ENCODE peak calls at places on chromosomes 3 and 15, in six cellular contexts. F is esophagus muscularis mucosa, W is ovary, H is HepG2, A is HCT116, R is uterus. T is an unnamed sample. For H3K36me3, the result is how much of the 10 kb centered on the place peaks cover.

GRCh38 chr3:134601539-134602439 is 49.0 kb downstream of the KY start:
- DNase-seq in F (peak), W (peak), H (no peak), A (no peak), R (no peak), T (peak)

GRCh38 chr15:43912208-43912607 is 85.4 kb downstream of the WDR76 start:
- DNase-seq in F (no peak), W (no peak), H (no peak), A (no peak), R (no peak), T (no peak)

GRCh38 chr15:62972814-62973213 is 69.7 kb upstream of the TPM1 start:
- DNase-seq in F (no peak), W (no peak), H (no peak), A (no peak), R (no peak), T (no peak)

GRCh38 chr3:107734317-107734716 is 211.6 kb downstream of the BBX start:
- DNase-seq in F (no peak), W (no peak), H (no peak), A (no peak), R (no peak), T (no peak)

GRCh38 chr3:194688207-194688711 is 2.6 kb downstream of the FAM43A start:
- DNase-seq in F (no peak), W (peak), H (peak), A (no peak), R (no peak), T (no peak)

GRCh38 chr3:66398228-66399025 is 102.4 kb downstream of the LRIG1 start:
- DNase-seq in F (no peak), W (no peak), H (no peak), A (no peak), R (no peak), T (no peak)

GRCh38 chr3:181715601-181716340 is 4.0 kb downstream of the SOX2 start:
- DNase-seq in F (peak), W (no peak), H (no peak), A (no peak), R (no peak), T (no peak)

GRCh38 chr3:139199421-139200010 is 144.3 kb upstream of the MRPS22 start:
- DNase-seq in F (no peak), W (no peak), H (no peak), A (no peak), R (no peak), T (no peak)

GRCh38 chr3:103847081-103848062 is 1412.6 kb downstream of the ZPLD1 start:
- DNase-seq in F (no peak), W (no peak), H (peak), A (no peak), R (no peak), T (no peak)

GRCh38 chr15:93929375-93930094 is 301.8 kb upstream of the MCTP2 start:
- DNase-seq in F (no peak), W (peak), H (no peak), A (no peak), R (peak), T (no peak)

GRCh38 chr3:122688996-122689395 is 8.4 kb downstream of the PARP14 start:
- DNase-seq in F (no peak), W (no peak), H (no peak), A (no peak), R (no peak), T (no peak)

GRCh38 chr15:26201177-26201858 is 338.2 kb upstream of the ATP10A start:
- DNase-seq in F (peak), W (no peak), H (no peak), A (no peak), R (no peak), T (no peak)

GRCh38 chr3:16241225-16241624 is 23.5 kb downstream of the DPH3 start:
- DNase-seq in F (no peak), W (no peak), H (no peak), A (no peak), R (no peak), T (no peak)

GRCh38 chr15:101540480-101541239 is 51.2 kb upstream of the PCSK6 start:
- DNase-seq in F (no peak), W (no peak), H (peak), A (no peak), R (no peak), T (no peak)

GRCh38 chr3:190101320-190102117 is 19.2 kb downstream of the P3H2 start:
- DNase-seq in F (no peak), W (no peak), H (no peak), A (no peak), R (no peak), T (no peak)
- H3K4me3 ChIP-seq in F (peak), W (peak), H (no peak), A (no peak), R (peak), T (no peak)

GRCh38 chr3:98514948-98515347 is 7.8 kb downstream of the CLDND1 start:
- DNase-seq in F (no peak), W (no peak), H (no peak), A (no peak), R (no peak), T (no peak)

GRCh38 chr3:98512576-98512975 is 10.1 kb downstream of the CLDND1 start:
- DNase-seq in F (no peak), W (no peak), H (no peak), A (no peak), R (no peak), T (no peak)

GRCh38 chr3:98513136-98513535 is 9.6 kb downstream of the CLDND1 start:
- DNase-seq in F (no peak), W (no peak), H (no peak), A (peak), R (no peak), T (no peak)

GRCh38 chr3:98518816-98519215 is 3.9 kb downstream of the CLDND1 start:
- DNase-seq in F (no peak), W (no peak), H (no peak), A (no peak), R (no peak), T (no peak)

GRCh38 chr3:98513736-98514135 is 9.0 kb downstream of the CLDND1 start:
- DNase-seq in F (no peak), W (no peak), H (no peak), A (no peak), R (no peak), T (no peak)
- TF ChIP-seq POLR2A in F (no peak), W (no peak), H (no peak), A (no peak), R (no peak), T (no peak)

DNA sequence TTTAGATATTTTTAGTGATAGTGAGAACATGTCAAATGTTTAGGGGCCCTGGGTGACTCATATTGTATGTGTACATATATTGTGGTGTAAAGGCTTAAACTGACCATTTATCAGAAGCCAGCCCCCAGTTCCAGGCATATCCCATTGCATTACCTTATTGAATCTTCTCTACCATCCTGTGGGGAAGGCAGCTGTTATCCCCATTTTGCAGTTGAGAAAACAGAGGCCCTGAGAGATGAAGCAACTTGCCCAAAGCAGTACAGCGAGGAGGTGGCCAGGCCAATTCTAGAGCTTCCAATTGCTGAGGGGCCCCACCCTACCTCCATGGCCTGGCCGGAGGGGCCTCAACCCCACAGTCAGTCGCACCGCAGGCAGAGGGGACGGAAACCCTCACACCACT is 47.9 kb downstream of the ZNF710 start:
- DNase-seq in F (no peak), W (no peak), H (no peak), A (no peak), R (no peak), T (no peak)
- H3K36me3 ChIP-seq in F (under half), W (under half), H (under half), A (under half), R (under half), T (under half)

GRCh38 chr3:178203152-178203551 is 333.1 kb upstream of the KCNMB2 start:
- DNase-seq in F (no peak), W (no peak), H (no peak), A (no peak), R (no peak), T (no peak)

GRCh38 chr3:178203650-178204049 is 332.6 kb upstream of the KCNMB2 start:
- DNase-seq in F (no peak), W (no peak), H (no peak), A (no peak), R (no peak), T (no peak)

GRCh38 chr3:178202199-178202598 is 334.0 kb upstream of the KCNMB2 start:
- DNase-seq in F (no peak), W (no peak), H (no peak), A (no peak), R (no peak), T (no peak)

GRCh38 chr3:178205750-178206149 is 330.5 kb upstream of the KCNMB2 start:
- DNase-seq in F (no peak), W (no peak), H (no peak), A (no peak), R (no peak), T (no peak)

DNA sequence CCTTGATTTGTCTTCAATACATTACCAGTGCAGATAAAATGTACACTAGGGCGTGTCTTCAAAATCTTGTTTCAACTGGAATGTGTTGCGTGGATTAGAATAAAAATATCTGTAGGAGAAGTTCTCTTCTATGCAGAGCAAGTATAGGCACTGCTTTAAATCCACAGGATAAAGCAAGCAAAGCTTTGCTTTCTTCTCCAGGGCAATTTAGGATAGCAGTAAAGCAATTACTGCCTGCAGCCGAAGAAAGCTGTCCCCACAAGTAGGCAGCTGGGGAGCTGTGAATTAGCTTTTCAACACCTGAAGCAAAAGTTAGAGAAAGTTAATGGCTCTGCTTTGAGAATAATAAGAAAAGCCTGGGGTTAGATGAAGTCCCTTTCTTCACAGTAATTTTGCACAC is 329.7 kb upstream of the KCNMB2 start:
- DNase-seq in F (no peak), W (no peak), H (no peak), A (no peak), R (no peak), T (no peak)
- H3K4me3 ChIP-seq in F (no peak), W (no peak), H (no peak), A (no peak), R (no peak), T (no peak)

GRCh38 chr3:94593531-94594150 is 530.8 kb downstream of the NSUN3 start:
- DNase-seq in F (no peak), W (no peak), H (no peak), A (no peak), R (no peak), T (no peak)
- TF ChIP-seq POLR2A in F (no peak), W (no peak), H (no peak), A (no peak), R (no peak), T (no peak)

GRCh38 chr15:28165791-28166190 is 66.7 kb upstream of the OCA2 start:
- DNase-seq in F (no peak), W (no peak), H (no peak), A (no peak), R (no peak), T (no peak)
- H3K36me3 ChIP-seq in F (half or more), W (under half), H (half or more), A (under half), R (under half), T (under half)

GRCh38 chr15:55282284-55282833 is 7.3 kb downstream of the RAB27A start:
- DNase-seq in F (no peak), W (no peak), H (no peak), A (no peak), R (no peak), T (no peak)
- H3K4me3 ChIP-seq in F (no peak), W (no peak), H (no peak), A (no peak), R (no peak), T (no peak)

T was measured in right lobe of liver.